ENCODE peak calls at places on chromosomes 2 and 18, in ten cellular contexts. X, E, L, M, R, O, G, F, B and V are unnamed samples.
A peak's percentile ranks its signal among the peaks of the same experiment; 100 is the strongest.

GRCh38 chr2:1486670-1487069 is 73.4 kb downstream of the TPO start:
- DNase-seq in B (no peak), G (no peak), L (no peak), O (no peak), R (no peak), F (no peak), M (no peak), X (no peak), E (no peak), V (no peak)

GRCh38 chr2:26595146-26595545 is 46.0 kb downstream of the CIB4 start:
- DNase-seq in B (no peak), F (no peak), M (no peak), X (no peak), R (no peak), G (no peak), E (peak; percentile 2), O (no peak), L (no peak), V (no peak)

GRCh38 chr2:186031229-186031628 is 292.6 kb downstream of the FSIP2 start:
- DNase-seq in G (no peak), X (no peak), R (no peak), F (no peak), M (no peak), L (no peak), B (no peak), O (no peak), E (no peak), V (no peak)

GRCh38 chr2:25977768-25978167 is 4.5 kb downstream of the KIF3C start:
- DNase-seq in R (peak; percentile 88), B (peak; percentile 59), E (no peak), L (no peak), G (no peak), X (peak; percentile 57), M (no peak), O (no peak), F (no peak), V (no peak)

GRCh38 chr2:28665041-28665704 is 86.5 kb upstream of the PPP1CB start:
- DNase-seq in F (no peak), G (no peak), X (no peak), O (peak; percentile 27), E (peak; percentile 21), L (no peak), M (no peak), B (peak; percentile 91), R (no peak), V (no peak)

GRCh38 chr2:233063976-233064411 is 3.9 kb downstream of the INPP5D start:
- DNase-seq in R (no peak), F (no peak), E (no peak), L (no peak), M (no peak), O (no peak), G (no peak), X (no peak), B (no peak), V (no peak)

GRCh38 chr2:187995556-187995955 is 296.1 kb upstream of the GULP1 start:
- DNase-seq in X (no peak), G (no peak), L (no peak), F (no peak), M (no peak), B (no peak), R (no peak), O (no peak), E (no peak), V (no peak)

GRCh38 chr2:217688494-217688893 is 314.3 kb downstream of the TNS1 start:
- DNase-seq in M (no peak), R (no peak), G (no peak), B (no peak), F (no peak), O (no peak), E (no peak), X (no peak), L (no peak), V (no peak)

GRCh38 chr2:121476714-121477113 is 54.0 kb upstream of the RNU4ATAC start:
- DNase-seq in E (no peak), M (no peak), F (peak; percentile 24), X (no peak), B (no peak), L (no peak), G (no peak), R (no peak), O (no peak), V (no peak)

GRCh38 chr2:120820263-120820884 is 84.7 kb downstream of the GLI2 start:
- DNase-seq in X (no peak), L (no peak), O (no peak), B (peak; percentile 77), E (no peak), F (no peak), G (no peak), R (no peak), M (no peak), V (no peak)

GRCh38 chr2:217828336-217828735 is 174.5 kb downstream of the TNS1 start:
- DNase-seq in B (no peak), E (no peak), G (no peak), F (no peak), M (no peak), O (no peak), L (no peak), R (no peak), X (no peak), V (no peak)

GRCh38 chr2:176561706-176562105 is 292.5 kb downstream of the MTX2 start:
- DNase-seq in L (no peak), E (no peak), B (peak; percentile 32), R (peak; percentile 33), O (no peak), X (no peak), F (no peak), G (no peak), M (no peak), V (no peak)

GRCh38 chr2:607709-608108 is 69.5 kb downstream of the TMEM18 start:
- DNase-seq in O (no peak), L (no peak), G (no peak), M (no peak), X (no peak), B (no peak), E (no peak), F (no peak), R (no peak), V (no peak)

GRCh38 chr2:25215948-25216679 is 47.7 kb upstream of the POMC start:
- DNase-seq in G (no peak), R (peak; percentile 85), O (no peak), B (peak; percentile 66), F (peak; percentile 36), E (peak; percentile 84), L (peak; percentile 88), M (no peak), X (no peak), V (no peak)

GRCh38 chr2:200203381-200203827 is 103.1 kb upstream of the SPATS2L start:
- DNase-seq in M (no peak), B (no peak), G (no peak), X (no peak), F (no peak), R (no peak), E (no peak), O (no peak), L (no peak), V (no peak)

GRCh38 chr2:108145551-108145950 is 94.2 kb upstream of the SULT1C3 start:
- DNase-seq in E (no peak), L (no peak), G (no peak), X (no peak), O (no peak), R (no peak), M (no peak), F (no peak), B (peak; percentile 63), V (no peak)

GRCh38 chr2:217935245-217935879 is 67.4 kb downstream of the TNS1 start:
- DNase-seq in R (no peak), M (no peak), L (no peak), B (peak; percentile 87), E (no peak), G (no peak), X (no peak), O (no peak), F (no peak), V (no peak)

GRCh38 chr2:240300840-240301239 is 134.6 kb upstream of the GPC1 start:
- DNase-seq in R (no peak), F (no peak), L (no peak), X (no peak), G (no peak), M (no peak), O (no peak), E (no peak), B (no peak), V (no peak)

GRCh38 chr2:108377411-108377810 is 343 bp upstream of the SULT1C4 start:
- DNase-seq in F (no peak), M (no peak), R (no peak), B (no peak), L (no peak), X (no peak), G (no peak), E (no peak), O (no peak), V (no peak)

GRCh38 chr18:13562494-13563029 is 163.8 kb downstream of the FAM210A start:
- DNase-seq in O (no peak), G (no peak), R (no peak), M (no peak), F (peak; percentile 88), X (no peak), B (no peak), L (no peak), E (no peak), V (no peak)

GRCh38 chr2:54660752-54661151 is 62.7 kb upstream of the EML6 start:
- DNase-seq in L (no peak), B (no peak), R (no peak), E (no peak), F (no peak), X (no peak), G (no peak), M (peak; percentile 30), O (no peak), V (no peak)

GRCh38 chr18:50297621-50298442 is 10.3 kb upstream of the CXXC1 start:
- DNase-seq in L (peak; percentile 73), E (peak; percentile 88), X (no peak), M (peak; percentile 45), G (no peak), F (peak; percentile 78), B (peak; percentile 76), O (peak; percentile 30), R (peak; percentile 24), V (peak; percentile 70)

GRCh38 chr2:101309211-101309700 is 755 bp upstream of the RNF149 start:
- DNase-seq in G (no peak), X (no peak), E (no peak), O (no peak), L (no peak), F (no peak), M (no peak), B (no peak), R (no peak), V (no peak)

GRCh38 chr2:204749319-204749718 is 204.0 kb downstream of the PARD3B start:
- DNase-seq in M (no peak), X (no peak), E (no peak), L (no peak), B (peak; percentile 80), O (no peak), F (no peak), R (no peak), G (no peak), V (no peak)

GRCh38 chr2:140186201-140186775 is 1406.1 kb upstream of the NXPH2 start:
- DNase-seq in G (no peak), O (no peak), X (no peak), R (no peak), L (no peak), E (no peak), M (peak; percentile 49), B (no peak), F (no peak), V (no peak)

GRCh38 chr2:197028230-197028629 is 101.7 kb upstream of the PGAP1 start:
- DNase-seq in F (no peak), E (no peak), L (no peak), R (peak; percentile 71), O (no peak), G (peak; percentile 44), B (peak; percentile 75), M (no peak), X (peak; percentile 57), V (no peak)

GRCh38 chr18:54878057-54878661 is 49.9 kb downstream of the RAB27B start:
- DNase-seq in X (no peak), M (no peak), E (no peak), B (peak; percentile 39), O (no peak), G (no peak), F (no peak), R (no peak), L (no peak), V (no peak)

GRCh38 chr18:74898965-74899364 is 301.3 kb downstream of the ZNF407 start:
- DNase-seq in M (no peak), R (peak; percentile 20), F (peak; percentile 75), E (no peak), L (no peak), X (peak; percentile 5), B (peak; percentile 77), O (peak; percentile 78), G (no peak), V (no peak)